ENCODE peak calls at places on chromosomes 3 and 15, in ten cellular contexts. S is IMR-90; F is transverse colon; W is suprapubic skin; U is aorta; H is cardiac muscle cell; D is CD8-positive, alpha-beta T cell; P is HepG2; M is breast epithelium; I is astrocyte. O is an unnamed sample.

GRCh38 chr15:38879909-38880471 is 315.4 kb upstream of the RASGRP1 start:
- DNase-seq in H (peak; percentile 56), U (no peak), D (no peak), W (peak; percentile 79), P (no peak), M (no peak), S (peak; percentile 55), F (peak; percentile 18), I (no peak), O (peak; percentile 82)

GRCh38 chr15:38316311-38316710 is 63.7 kb downstream of the SPRED1 start:
- DNase-seq in H (no peak), W (no peak), S (peak; percentile 8), D (no peak), F (no peak), M (no peak), I (no peak), P (no peak), U (no peak), O (no peak)

GRCh38 chr15:68729789-68730201 is 90.9 kb downstream of the ANP32A start:
- DNase-seq in W (no peak), H (peak; percentile 16), S (peak; percentile 33), M (no peak), U (no peak), D (no peak), P (no peak), F (no peak), I (peak; percentile 49), O (peak; percentile 77)

GRCh38 chr3:185164428-185165217 is 11.8 kb upstream of the C3orf70 start:
- DNase-seq in I (no peak), D (no peak), H (no peak), U (no peak), P (no peak), S (no peak), W (no peak), M (no peak), F (no peak), O (no peak)

GRCh38 chr15:78007211-78007956 is 70.1 kb downstream of the TBC1D2B start:
- DNase-seq in D (no peak), F (no peak), M (no peak), I (no peak), W (no peak), P (no peak), U (no peak), S (no peak), H (no peak), O (no peak)

GRCh38 chr3:25293736-25294135 is 134.3 kb upstream of the RARB start:
- DNase-seq in I (no peak), H (peak; percentile 15), D (no peak), W (no peak), U (no peak), M (no peak), P (no peak), F (no peak), S (no peak), O (no peak)

GRCh38 chr3:157981819-157982218 is 124.4 kb downstream of the SHOX2 start:
- DNase-seq in I (no peak), U (no peak), F (no peak), W (no peak), P (no peak), M (no peak), H (no peak), S (no peak), D (no peak), O (no peak)

GRCh38 chr3:53618524-53618906 is 124.1 kb downstream of the CACNA1D start:
- DNase-seq in P (no peak), W (no peak), I (no peak), S (no peak), F (peak; percentile 16), H (no peak), M (no peak), D (no peak), U (no peak), O (no peak)

GRCh38 chr3:42526616-42527367 is 24.3 kb downstream of the VIPR1 start:
- DNase-seq in D (peak; percentile 45), I (no peak), F (no peak), U (no peak), P (no peak), M (no peak), H (no peak), S (no peak), W (no peak), O (no peak)

GRCh38 chr15:37517106-37517505 is 416.8 kb upstream of the MEIS2 start:
- DNase-seq in M (no peak), F (no peak), S (no peak), H (no peak), D (no peak), U (no peak), W (no peak), I (peak; percentile 0), P (no peak), O (no peak)

GRCh38 chr3:12351145-12351544 is 62.3 kb downstream of the PPARG start:
- DNase-seq in M (no peak), D (no peak), F (no peak), U (no peak), I (no peak), S (no peak), H (peak; percentile 31), P (no peak), W (peak; percentile 76), O (peak; percentile 2)

GRCh38 chr3:62672988-62673313 is 202.3 kb downstream of the CADPS start:
- DNase-seq in W (no peak), H (no peak), D (no peak), P (no peak), I (no peak), F (no peak), U (no peak), M (no peak), S (no peak), O (no peak)

GRCh38 chr3:62672270-62672987 is 202.8 kb downstream of the CADPS start:
- DNase-seq in P (peak; percentile 7), D (no peak), W (no peak), M (no peak), H (no peak), I (no peak), F (no peak), U (no peak), S (no peak), O (no peak)

GRCh38 chr3:62667714-62668113 is 207.5 kb downstream of the CADPS start:
- DNase-seq in F (no peak), D (no peak), S (no peak), P (peak; percentile 4), M (no peak), I (no peak), W (no peak), U (no peak), H (no peak), O (no peak)

GRCh38 chr3:62669161-62669560 is 206.1 kb downstream of the CADPS start:
- DNase-seq in D (no peak), S (no peak), U (no peak), H (no peak), P (no peak), I (no peak), F (no peak), M (no peak), W (no peak), O (no peak)

GRCh38 chr3:62670351-62670750 is 204.9 kb downstream of the CADPS start:
- DNase-seq in M (no peak), H (peak; percentile 2), F (no peak), W (no peak), U (no peak), S (no peak), I (no peak), P (no peak), D (no peak), O (no peak)
- H3K36me3 ChIP-seq in M (no peaks in the 10 kb centered on the region), H (no peaks in the 10 kb centered on the region), F (no peaks in the 10 kb centered on the region), W (no peaks in the 10 kb centered on the region), U (no peaks in the 10 kb centered on the region), S (no peaks in the 10 kb centered on the region), I (no peaks in the 10 kb centered on the region), P (no peaks in the 10 kb centered on the region), D (no peaks in the 10 kb centered on the region), O (no peaks in the 10 kb centered on the region)

GRCh38 chr3:120445654-120446053 is 5.1 kb downstream of the FSTL1 start:
- DNase-seq in S (no peak), M (no peak), W (no peak), D (no peak), F (no peak), I (no peak), P (no peak), U (no peak), H (no peak), O (no peak)

GRCh38 chr3:120440762-120441161 is 10.0 kb downstream of the FSTL1 start:
- DNase-seq in W (no peak), I (no peak), M (no peak), D (no peak), H (no peak), P (no peak), S (no peak), F (no peak), U (no peak), O (no peak)

GRCh38 chr3:120440001-120440703 is 10.6 kb downstream of the FSTL1 start:
- DNase-seq in H (peak; percentile 50), W (no peak), D (no peak), P (no peak), F (no peak), S (peak; percentile 58), I (peak; percentile 73), U (no peak), M (no peak), O (no peak)

GRCh38 chr3:120441776-120442175 is 9.0 kb downstream of the FSTL1 start:
- DNase-seq in W (no peak), H (no peak), F (no peak), U (no peak), D (no peak), M (no peak), S (no peak), I (no peak), P (no peak), O (no peak)

GRCh38 chr3:120442975-120443517 is 7.7 kb downstream of the FSTL1 start:
- DNase-seq in I (no peak), U (no peak), P (no peak), S (no peak), D (no peak), W (no peak), M (no peak), H (no peak), F (no peak), O (no peak)
- H3K4me3 ChIP-seq in I (no peak overlapping the region), U (no peak overlapping the region), P (no peak overlapping the region), S (no peak overlapping the region), D (no peak overlapping the region), W (no peak overlapping the region), M (no peak overlapping the region), H (no peak overlapping the region), F (no peak overlapping the region), O (no peak overlapping the region)

DNA sequence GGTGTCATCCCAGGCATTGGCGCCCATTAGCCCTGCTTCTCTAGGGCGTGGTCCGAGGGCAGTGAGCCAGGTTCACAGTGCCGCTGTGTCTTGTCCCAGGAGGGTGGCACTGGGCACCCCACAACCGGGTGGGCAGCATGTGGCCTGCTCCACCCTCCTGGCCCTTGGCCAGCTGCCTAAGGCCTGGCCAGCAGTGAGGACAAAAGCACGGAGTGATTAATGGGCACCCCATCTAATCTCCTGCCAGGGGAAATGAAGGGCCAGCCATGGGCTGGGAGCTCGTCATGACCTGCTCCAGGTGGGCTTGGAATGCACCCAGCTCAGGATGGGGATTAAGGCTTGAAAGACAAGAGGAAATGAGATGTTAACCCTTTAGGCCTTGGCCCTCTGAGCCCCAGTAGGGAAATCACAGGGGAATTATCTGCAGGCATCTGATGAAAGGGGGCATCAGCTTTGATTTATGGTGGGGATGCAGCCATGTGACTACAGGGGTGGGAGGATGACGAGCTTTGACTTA is 5.2 kb downstream of the THSD4 start:
- DNase-seq in F (no peak), S (no peak), U (no peak), I (no peak), D (no peak), M (no peak), H (no peak), W (no peak), P (no peak), O (no peak)
- H3K36me3 ChIP-seq in F (no peaks in the 10 kb centered on the region), S (peaks cover 10% of the 10 kb centered on the region), U (no peaks in the 10 kb centered on the region), I (no peaks in the 10 kb centered on the region), D (no peaks in the 10 kb centered on the region), M (no peaks in the 10 kb centered on the region), H (no peaks in the 10 kb centered on the region), W (no peaks in the 10 kb centered on the region), P (no peaks in the 10 kb centered on the region), O (peaks cover 12% of the 10 kb centered on the region)

GRCh38 chr3:49781415-49782199 is 4.7 kb downstream of the IP6K1 start:
- DNase-seq in M (no peak), U (no peak), P (peak; percentile 56), S (no peak), D (no peak), H (no peak), W (no peak), I (no peak), F (no peak), O (no peak)
- H3K4me3 ChIP-seq in M (no peak overlapping the region), U (no peak overlapping the region), P (no peak overlapping the region), S (no peak overlapping the region), D (no peak overlapping the region), H (no peak overlapping the region), W (no peak overlapping the region), I (no peak overlapping the region), F (no peak overlapping the region), O (no peak overlapping the region)